ENCODE peak calls at places on chromosomes 11 and 22, in eight cellular contexts. One of them, this sample, is unnamed.

GRCh38 chr11:11057472-11057854 is 199.6 kb upstream of the ZBED5 start:
- DNase-seq in left ventricle myocardium inferior: no peak
- DNase-seq in right atrium auricular region: no peak
- DNase-seq in neural progenitor cell: no peak
- DNase-seq in osteoblast: no peak
- DNase-seq in CD8-positive, alpha-beta T cell: no peak
- DNase-seq in lower leg skin: no peak
- DNase-seq in astrocyte: peak; percentile 14
- DNase-seq in this sample: no peak

GRCh38 chr22:44523981-44524759 is 26.1 kb upstream of the RTL6 start:
- DNase-seq in left ventricle myocardium inferior: peak; percentile 47
- DNase-seq in right atrium auricular region: peak; percentile 61
- DNase-seq in neural progenitor cell: no peak
- DNase-seq in osteoblast: peak; percentile 91
- DNase-seq in CD8-positive, alpha-beta T cell: no peak
- DNase-seq in lower leg skin: no peak
- DNase-seq in astrocyte: peak; percentile 93
- DNase-seq in this sample: peak; percentile 93

GRCh38 chr11:72038491-72038890 is 39.8 kb downstream of the IL18BP start:
- DNase-seq in left ventricle myocardium inferior: peak; percentile 67
- DNase-seq in right atrium auricular region: peak; percentile 81
- DNase-seq in neural progenitor cell: no peak
- DNase-seq in osteoblast: peak; percentile 92
- DNase-seq in CD8-positive, alpha-beta T cell: no peak
- DNase-seq in lower leg skin: peak; percentile 78
- DNase-seq in astrocyte: peak; percentile 58
- DNase-seq in this sample: peak; percentile 81

GRCh38 chr22:33126881-33127280 is 68.7 kb upstream of the SYN3 start:
- DNase-seq in left ventricle myocardium inferior: no peak
- DNase-seq in right atrium auricular region: no peak
- DNase-seq in neural progenitor cell: peak; percentile 64
- DNase-seq in osteoblast: peak; percentile 71
- DNase-seq in CD8-positive, alpha-beta T cell: no peak
- DNase-seq in lower leg skin: no peak
- DNase-seq in astrocyte: no peak
- DNase-seq in this sample: peak; percentile 18

GRCh38 chr11:124748481-124749338 is 3.3 kb downstream of the VSIG2 start:
- DNase-seq in left ventricle myocardium inferior: no peak
- DNase-seq in right atrium auricular region: no peak
- DNase-seq in neural progenitor cell: no peak
- DNase-seq in osteoblast: peak; percentile 88
- DNase-seq in CD8-positive, alpha-beta T cell: no peak
- DNase-seq in lower leg skin: no peak
- DNase-seq in astrocyte: no peak
- DNase-seq in this sample: peak; percentile 38

GRCh38 chr11:131870305-131870704 is 499.9 kb downstream of the NTM start:
- DNase-seq in left ventricle myocardium inferior: no peak
- DNase-seq in right atrium auricular region: no peak
- DNase-seq in neural progenitor cell: no peak
- DNase-seq in osteoblast: no peak
- DNase-seq in CD8-positive, alpha-beta T cell: no peak
- DNase-seq in lower leg skin: no peak
- DNase-seq in astrocyte: no peak
- DNase-seq in this sample: no peak

GRCh38 chr11:7874061-7874460 is 57.0 kb downstream of the OR10A6 start:
- DNase-seq in left ventricle myocardium inferior: no peak
- DNase-seq in right atrium auricular region: no peak
- DNase-seq in neural progenitor cell: no peak
- DNase-seq in osteoblast: no peak
- DNase-seq in CD8-positive, alpha-beta T cell: no peak
- DNase-seq in lower leg skin: no peak
- DNase-seq in astrocyte: no peak
- DNase-seq in this sample: no peak

GRCh38 chr11:17780668-17781067 is 46.1 kb downstream of the KCNC1 start:
- DNase-seq in left ventricle myocardium inferior: no peak
- DNase-seq in right atrium auricular region: no peak
- DNase-seq in neural progenitor cell: no peak
- DNase-seq in osteoblast: no peak
- DNase-seq in CD8-positive, alpha-beta T cell: no peak
- DNase-seq in lower leg skin: no peak
- DNase-seq in astrocyte: no peak
- DNase-seq in this sample: no peak

GRCh38 chr11:126748097-126748756 is 252.3 kb downstream of the KIRREL3 start:
- DNase-seq in left ventricle myocardium inferior: no peak
- DNase-seq in right atrium auricular region: no peak
- DNase-seq in neural progenitor cell: no peak
- DNase-seq in osteoblast: no peak
- DNase-seq in CD8-positive, alpha-beta T cell: no peak
- DNase-seq in lower leg skin: no peak
- DNase-seq in astrocyte: no peak
- DNase-seq in this sample: no peak

GRCh38 chr11:70705930-70706329 is 307.6 kb downstream of the CTTN start:
- DNase-seq in left ventricle myocardium inferior: no peak
- DNase-seq in right atrium auricular region: no peak
- DNase-seq in neural progenitor cell: no peak
- DNase-seq in osteoblast: no peak
- DNase-seq in CD8-positive, alpha-beta T cell: no peak
- DNase-seq in lower leg skin: no peak
- DNase-seq in astrocyte: no peak
- DNase-seq in this sample: no peak

GRCh38 chr11:67276821-67277230 is 10.6 kb downstream of the GRK2 start:
- DNase-seq in left ventricle myocardium inferior: no peak
- DNase-seq in right atrium auricular region: no peak
- DNase-seq in neural progenitor cell: peak; percentile 39
- DNase-seq in osteoblast: peak; percentile 97
- DNase-seq in CD8-positive, alpha-beta T cell: peak; percentile 33
- DNase-seq in lower leg skin: no peak
- DNase-seq in astrocyte: no peak
- DNase-seq in this sample: peak; percentile 67

GRCh38 chr11:11972148-11972547 is 36.3 kb downstream of the DKK3 start:
- DNase-seq in left ventricle myocardium inferior: peak; percentile 12
- DNase-seq in right atrium auricular region: no peak
- DNase-seq in neural progenitor cell: no peak
- DNase-seq in osteoblast: no peak
- DNase-seq in CD8-positive, alpha-beta T cell: no peak
- DNase-seq in lower leg skin: no peak
- DNase-seq in astrocyte: no peak
- DNase-seq in this sample: no peak

GRCh38 chr11:13141731-13142724 is 132.9 kb downstream of the RASSF10 start:
- DNase-seq in left ventricle myocardium inferior: no peak
- DNase-seq in right atrium auricular region: no peak
- DNase-seq in neural progenitor cell: no peak
- DNase-seq in osteoblast: no peak
- DNase-seq in CD8-positive, alpha-beta T cell: no peak
- DNase-seq in lower leg skin: no peak
- DNase-seq in astrocyte: no peak
- DNase-seq in this sample: no peak

GRCh38 chr11:5992604-5993251 is 5.9 kb upstream of the OR52L1 start:
- DNase-seq in left ventricle myocardium inferior: no peak
- DNase-seq in right atrium auricular region: no peak
- DNase-seq in neural progenitor cell: peak; percentile 44
- DNase-seq in osteoblast: no peak
- DNase-seq in CD8-positive, alpha-beta T cell: no peak
- DNase-seq in lower leg skin: no peak
- DNase-seq in astrocyte: no peak
- DNase-seq in this sample: peak; percentile 20

GRCh38 chr22:43110927-43111623 is 525 bp downstream of the BIK start:
- DNase-seq in left ventricle myocardium inferior: no peak
- DNase-seq in right atrium auricular region: no peak
- DNase-seq in neural progenitor cell: peak; percentile 58
- DNase-seq in osteoblast: peak; percentile 83
- DNase-seq in CD8-positive, alpha-beta T cell: peak; percentile 27
- DNase-seq in lower leg skin: no peak
- DNase-seq in astrocyte: no peak
- DNase-seq in this sample: no peak

GRCh38 chr11:2555891-2556290 is 111.1 kb downstream of the KCNQ1 start:
- DNase-seq in left ventricle myocardium inferior: no peak
- DNase-seq in right atrium auricular region: no peak
- DNase-seq in neural progenitor cell: no peak
- DNase-seq in osteoblast: peak; percentile 45
- DNase-seq in CD8-positive, alpha-beta T cell: no peak
- DNase-seq in lower leg skin: no peak
- DNase-seq in astrocyte: no peak
- DNase-seq in this sample: no peak

GRCh38 chr11:79382301-79382700 is 58.5 kb downstream of the TENM4 start:
- DNase-seq in left ventricle myocardium inferior: no peak
- DNase-seq in right atrium auricular region: no peak
- DNase-seq in neural progenitor cell: no peak
- DNase-seq in osteoblast: no peak
- DNase-seq in CD8-positive, alpha-beta T cell: no peak
- DNase-seq in lower leg skin: no peak
- DNase-seq in astrocyte: no peak
- DNase-seq in this sample: no peak

GRCh38 chr11:101321222-101321621 is 191.6 kb upstream of the PGR start:
- DNase-seq in left ventricle myocardium inferior: no peak
- DNase-seq in right atrium auricular region: no peak
- DNase-seq in neural progenitor cell: peak; percentile 7
- DNase-seq in osteoblast: no peak
- DNase-seq in CD8-positive, alpha-beta T cell: no peak
- DNase-seq in lower leg skin: no peak
- DNase-seq in astrocyte: no peak
- DNase-seq in this sample: no peak

GRCh38 chr22:31347251-31348008 is 1.3 kb upstream of the PATZ1 start:
- DNase-seq in left ventricle myocardium inferior: peak; percentile 68
- DNase-seq in right atrium auricular region: no peak
- DNase-seq in neural progenitor cell: peak; percentile 80
- DNase-seq in osteoblast: peak; percentile 93
- DNase-seq in CD8-positive, alpha-beta T cell: peak; percentile 36
- DNase-seq in lower leg skin: peak; percentile 76
- DNase-seq in astrocyte: peak; percentile 72
- DNase-seq in this sample: peak; percentile 65

GRCh38 chr11:900545-900944 is 10.1 kb downstream of the CHID1 start:
- DNase-seq in left ventricle myocardium inferior: no peak
- DNase-seq in right atrium auricular region: no peak
- DNase-seq in neural progenitor cell: no peak
- DNase-seq in osteoblast: no peak
- DNase-seq in CD8-positive, alpha-beta T cell: no peak
- DNase-seq in lower leg skin: no peak
- DNase-seq in astrocyte: no peak
- DNase-seq in this sample: no peak
- TF ChIP-seq CTCF in left ventricle myocardium inferior: no peak
- TF ChIP-seq CTCF in right atrium auricular region: no peak
- TF ChIP-seq CTCF in neural progenitor cell: no peak
- TF ChIP-seq CTCF in osteoblast: no peak
- TF ChIP-seq CTCF in CD8-positive, alpha-beta T cell: no peak
- TF ChIP-seq CTCF in lower leg skin: no peak
- TF ChIP-seq CTCF in astrocyte: no peak
- TF ChIP-seq CTCF in this sample: no peak

GRCh38 chr11:68471360-68472340 is 11.1 kb downstream of the PPP6R3 start:
- DNase-seq in left ventricle myocardium inferior: no peak
- DNase-seq in right atrium auricular region: no peak
- DNase-seq in neural progenitor cell: no peak
- DNase-seq in osteoblast: peak; percentile 96
- DNase-seq in CD8-positive, alpha-beta T cell: no peak
- DNase-seq in lower leg skin: no peak
- DNase-seq in astrocyte: peak; percentile 98
- DNase-seq in this sample: peak; percentile 55
- H3K4me3 ChIP-seq in left ventricle myocardium inferior: no peak overlapping the region
- H3K4me3 ChIP-seq in right atrium auricular region: no peak overlapping the region
- H3K4me3 ChIP-seq in neural progenitor cell: no peak overlapping the region
- H3K4me3 ChIP-seq in osteoblast: peak overlapping the region; percentile 29
- H3K4me3 ChIP-seq in CD8-positive, alpha-beta T cell: peak overlapping the region; percentile 3
- H3K4me3 ChIP-seq in lower leg skin: no peak overlapping the region
- H3K4me3 ChIP-seq in astrocyte: no peak overlapping the region
- H3K4me3 ChIP-seq in this sample: no peak overlapping the region

GRCh38 chr11:1150769-1151365 is 6.9 kb upstream of the MUC5AC start:
- DNase-seq in left ventricle myocardium inferior: peak; percentile 8
- DNase-seq in right atrium auricular region: peak; percentile 75
- DNase-seq in neural progenitor cell: no peak
- DNase-seq in osteoblast: peak; percentile 92
- DNase-seq in CD8-positive, alpha-beta T cell: no peak
- DNase-seq in lower leg skin: peak; percentile 24
- DNase-seq in astrocyte: peak; percentile 12
- DNase-seq in this sample: peak; percentile 55

GRCh38 chr11:1153105-1153950 is 4.4 kb upstream of the MUC5AC start:
- DNase-seq in left ventricle myocardium inferior: no peak
- DNase-seq in right atrium auricular region: peak; percentile 54
- DNase-seq in neural progenitor cell: no peak
- DNase-seq in osteoblast: peak; percentile 73
- DNase-seq in CD8-positive, alpha-beta T cell: no peak
- DNase-seq in lower leg skin: no peak
- DNase-seq in astrocyte: no peak
- DNase-seq in this sample: no peak

GRCh38 chr11:1151366-1152315 is 6.1 kb upstream of the MUC5AC start:
- DNase-seq in left ventricle myocardium inferior: no peak
- DNase-seq in right atrium auricular region: peak; percentile 54
- DNase-seq in neural progenitor cell: no peak
- DNase-seq in osteoblast: peak; percentile 78
- DNase-seq in CD8-positive, alpha-beta T cell: no peak
- DNase-seq in lower leg skin: no peak
- DNase-seq in astrocyte: no peak
- DNase-seq in this sample: no peak

GRCh38 chr11:1153951-1154487 is 3.7 kb upstream of the MUC5AC start:
- DNase-seq in left ventricle myocardium inferior: no peak
- DNase-seq in right atrium auricular region: peak; percentile 73
- DNase-seq in neural progenitor cell: no peak
- DNase-seq in osteoblast: peak; percentile 100
- DNase-seq in CD8-positive, alpha-beta T cell: no peak
- DNase-seq in lower leg skin: no peak
- DNase-seq in astrocyte: peak; percentile 90
- DNase-seq in this sample: peak; percentile 96

DNA sequence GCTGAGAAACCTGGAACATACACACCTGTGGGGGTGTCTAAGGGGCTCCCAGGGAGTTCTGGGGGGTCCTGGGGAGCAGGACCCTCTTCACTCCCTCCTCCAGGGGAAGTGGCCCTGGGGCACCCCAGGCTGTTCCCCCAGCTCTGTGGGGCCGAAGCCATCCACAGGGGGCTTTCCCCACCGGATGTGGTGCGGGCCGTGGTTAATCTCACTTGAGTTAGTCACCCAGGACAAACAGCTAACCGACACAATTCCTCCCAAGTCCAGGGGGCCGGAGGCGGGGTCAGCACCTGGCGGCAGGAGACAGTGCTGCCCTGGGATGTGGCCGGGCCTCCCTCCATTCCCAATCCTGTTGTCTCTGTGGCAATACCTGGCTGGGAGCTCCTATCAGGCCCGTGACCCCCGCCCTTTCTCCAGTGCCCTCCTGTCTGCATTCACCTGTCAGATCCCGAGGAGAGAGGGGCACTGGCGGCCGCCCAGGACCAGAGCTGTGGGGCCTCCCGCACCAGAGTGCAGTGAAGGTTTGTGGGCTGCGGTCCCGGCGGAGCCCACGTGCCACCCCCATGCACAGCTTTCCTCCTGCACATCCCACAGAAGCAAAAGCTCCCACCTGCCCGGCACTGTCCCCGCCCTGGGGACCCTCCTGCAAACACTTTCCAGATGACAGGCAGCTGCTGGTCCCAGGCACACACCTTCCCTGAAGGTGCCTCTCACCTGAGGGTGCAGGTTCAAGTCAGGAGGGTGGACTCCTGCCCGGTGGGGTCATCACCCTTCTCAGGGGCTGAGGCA is 5.2 kb upstream of the MUC5AC start:
- DNase-seq in left ventricle myocardium inferior: no peak
- DNase-seq in right atrium auricular region: peak; percentile 54
- DNase-seq in neural progenitor cell: no peak
- DNase-seq in osteoblast: peak; percentile 84
- DNase-seq in CD8-positive, alpha-beta T cell: no peak
- DNase-seq in lower leg skin: no peak
- DNase-seq in astrocyte: peak; percentile 51
- DNase-seq in this sample: no peak
- TF ChIP-seq CTCF in left ventricle myocardium inferior: no peak
- TF ChIP-seq CTCF in right atrium auricular region: no peak
- TF ChIP-seq CTCF in neural progenitor cell: no peak
- TF ChIP-seq CTCF in osteoblast: no peak
- TF ChIP-seq CTCF in CD8-positive, alpha-beta T cell: no peak
- TF ChIP-seq CTCF in lower leg skin: no peak
- TF ChIP-seq CTCF in astrocyte: no peak
- TF ChIP-seq CTCF in this sample: no peak

GRCh38 chr11:61718046-61718531 is 34.3 kb upstream of the MYRF start:
- DNase-seq in left ventricle myocardium inferior: no peak
- DNase-seq in right atrium auricular region: no peak
- DNase-seq in neural progenitor cell: no peak
- DNase-seq in osteoblast: no peak
- DNase-seq in CD8-positive, alpha-beta T cell: no peak
- DNase-seq in lower leg skin: no peak
- DNase-seq in astrocyte: no peak
- DNase-seq in this sample: no peak
- H3K4me3 ChIP-seq in left ventricle myocardium inferior: peak overlapping the region; percentile 59
- H3K4me3 ChIP-seq in right atrium auricular region: peak overlapping the region; percentile 52
- H3K4me3 ChIP-seq in neural progenitor cell: peak overlapping the region; percentile 38
- H3K4me3 ChIP-seq in osteoblast: peak overlapping the region; percentile 80
- H3K4me3 ChIP-seq in CD8-positive, alpha-beta T cell: no peak overlapping the region
- H3K4me3 ChIP-seq in lower leg skin: no peak overlapping the region
- H3K4me3 ChIP-seq in astrocyte: peak overlapping the region; percentile 59
- H3K4me3 ChIP-seq in this sample: peak overlapping the region; percentile 31